ENCODE peak calls at places on chromosome 5, in six cellular contexts. S is mesendoderm, Y is mesenchymal stem cell, L is neuronal stem cell, V is H9, B is H1. D is an unnamed sample.

GRCh38 chr5:87074934-87075541 is 192.6 kb upstream of the RASA1 start:
- DNase-seq in L (no peak), S (peak), V (no peak), Y (no peak), B (no peak), D (no peak)

GRCh38 chr5:155983954-155984353 is 343.0 kb upstream of the SGCD start:
- DNase-seq in S (no peak), V (no peak), L (no peak), Y (peak), B (no peak), D (peak)

GRCh38 chr5:169085656-169086055 is 215.3 kb downstream of the SLIT3 start:
- DNase-seq in Y (no peak), S (no peak), L (no peak), B (no peak), V (no peak), D (no peak)

GRCh38 chr5:156375895-156376495 is 49.0 kb downstream of the SGCD start:
- DNase-seq in V (no peak), L (no peak), S (no peak), B (no peak), Y (no peak), D (no peak)

GRCh38 chr5:53603009-53603687 is 42.7 kb downstream of the NDUFS4 start:
- DNase-seq in Y (no peak), S (no peak), B (no peak), V (no peak), L (no peak), D (peak)

GRCh38 chr5:178460598-178461425 is 129.4 kb downstream of the COL23A1 start:
- DNase-seq in Y (peak), L (peak), S (peak), V (peak), B (peak), D (peak)

GRCh38 chr5:143887302-143887638 is 75.3 kb downstream of the HMHB1 start:
- DNase-seq in S (no peak), Y (peak), L (no peak), V (no peak), B (no peak), D (peak)

GRCh38 chr5:84332106-84332505 is 52.6 kb downstream of the EDIL3 start:
- DNase-seq in B (no peak), Y (no peak), S (no peak), V (no peak), L (no peak), D (no peak)

GRCh38 chr5:94470802-94471201 is 147.6 kb downstream of the KIAA0825 start:
- DNase-seq in V (no peak), S (no peak), Y (no peak), B (no peak), L (no peak), D (no peak)

GRCh38 chr5:56175465-56175864 is 57.7 kb downstream of the ANKRD55 start:
- DNase-seq in B (peak), S (peak), Y (peak), V (no peak), L (peak), D (peak)

GRCh38 chr5:107878676-107879075 is 207.9 kb upstream of the EFNA5 start:
- DNase-seq in B (no peak), Y (no peak), L (no peak), V (no peak), S (no peak), D (no peak)

GRCh38 chr5:54860321-54860720 is 125.1 kb downstream of the ESM1 start:
- DNase-seq in Y (no peak), L (no peak), S (no peak), V (no peak), B (no peak), D (no peak)

GRCh38 chr5:10481241-10481932 is 39.7 kb downstream of the ROPN1L start:
- DNase-seq in Y (no peak), S (no peak), V (peak), B (no peak), L (no peak), D (no peak)

GRCh38 chr5:77400645-77401044 is 91.5 kb downstream of the WDR41 start:
- DNase-seq in Y (peak), B (no peak), L (no peak), V (no peak), S (no peak), D (peak)

GRCh38 chr5:124742983-124743533 is 3.4 kb downstream of the ZNF608 start:
- DNase-seq in V (no peak), L (no peak), B (no peak), Y (peak), S (peak), D (peak)

GRCh38 chr5:154646841-154647759 is 108.1 kb upstream of the LARP1 start:
- DNase-seq in L (no peak), B (peak), S (peak), Y (peak), V (peak), D (peak)

GRCh38 chr5:56910123-56910951 is 941 bp downstream of the SETD9 start:
- DNase-seq in Y (no peak), B (no peak), S (peak), V (no peak), L (no peak), D (no peak)

GRCh38 chr5:150412319-150413175 is at the start of gene CD74:
- DNase-seq in Y (peak), S (peak), V (peak), L (peak), B (no peak), D (peak)

GRCh38 chr5:168311061-168311566 is 19.7 kb downstream of the WWC1 start:
- DNase-seq in L (no peak), V (peak), S (peak), Y (no peak), B (no peak), D (no peak)

GRCh38 chr5:1336106-1336561 is 8.8 kb downstream of the CLPTM1L start:
- DNase-seq in V (no peak), L (no peak), S (no peak), Y (no peak), B (no peak), D (no peak)

GRCh38 chr5:1338196-1338490 is 6.8 kb downstream of the CLPTM1L start:
- DNase-seq in Y (no peak), V (no peak), L (no peak), B (no peak), S (no peak), D (no peak)

GRCh38 chr5:1336749-1337489 is 8.0 kb downstream of the CLPTM1L start:
- DNase-seq in L (no peak), B (no peak), S (no peak), V (no peak), Y (no peak), D (no peak)

GRCh38 chr5:1337490-1338195 is 7.3 kb downstream of the CLPTM1L start:
- DNase-seq in Y (no peak), S (no peak), L (no peak), B (no peak), V (no peak), D (no peak)

DNA sequence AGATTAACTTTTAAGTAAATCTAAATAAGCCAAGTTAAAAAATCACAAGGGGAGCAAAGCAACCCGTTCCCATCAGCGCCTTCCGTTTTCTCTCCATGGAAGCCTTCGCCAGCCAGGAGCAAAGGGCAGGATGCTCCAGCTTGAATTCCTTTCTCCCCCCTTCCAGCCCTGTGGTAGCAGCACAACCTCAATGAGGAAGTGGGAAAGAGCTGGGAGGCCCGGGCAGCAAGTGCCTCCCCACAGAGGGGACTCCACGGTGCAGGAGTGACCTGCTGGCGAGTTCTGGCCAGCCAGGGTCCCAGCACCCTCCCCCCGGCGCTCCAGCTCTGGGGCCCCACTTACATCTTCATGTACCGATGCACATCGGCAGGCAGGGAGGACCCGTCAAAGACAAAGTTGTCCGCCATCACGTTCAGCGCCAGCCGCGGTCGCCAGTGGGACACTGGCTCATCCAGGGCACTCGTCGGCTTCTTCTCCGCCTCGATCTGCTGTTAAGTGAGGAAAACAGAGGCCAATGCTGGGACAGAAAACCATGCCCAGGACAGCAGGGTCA is 6.3 kb downstream of the CLPTM1L start:
- DNase-seq in S (no peak), B (no peak), V (no peak), Y (no peak), L (no peak), D (no peak)
- H3K18ac ChIP-seq in S (no peak), B (no peak), V (no peak), Y (no peak), L (no peak), D (no peak)

GRCh38 chr5:134758504-134759341 is at the start of gene DDX46:
- DNase-seq in B (peak), S (peak), L (peak), Y (peak), V (peak), D (peak)
- H3K18ac ChIP-seq in B (peak), S (peak), L (peak), Y (peak), V (peak), D (peak)

GRCh38 chr5:113513384-113514262 is at the start of gene YTHDC2:
- DNase-seq in S (peak), B (peak), Y (peak), V (peak), L (peak), D (peak)

GRCh38 chr5:113510836-113511451 is 2.5 kb upstream of the YTHDC2 start:
- DNase-seq in B (no peak), L (no peak), Y (peak), S (no peak), V (no peak), D (peak)

GRCh38 chr5:113512341-113512740 is 1.2 kb upstream of the YTHDC2 start:
- DNase-seq in V (no peak), B (no peak), S (no peak), Y (no peak), L (no peak), D (no peak)

GRCh38 chr5:113518884-113519283 is 5.4 kb downstream of the YTHDC2 start:
- DNase-seq in L (no peak), S (no peak), B (no peak), V (no peak), Y (no peak), D (no peak)

DNA sequence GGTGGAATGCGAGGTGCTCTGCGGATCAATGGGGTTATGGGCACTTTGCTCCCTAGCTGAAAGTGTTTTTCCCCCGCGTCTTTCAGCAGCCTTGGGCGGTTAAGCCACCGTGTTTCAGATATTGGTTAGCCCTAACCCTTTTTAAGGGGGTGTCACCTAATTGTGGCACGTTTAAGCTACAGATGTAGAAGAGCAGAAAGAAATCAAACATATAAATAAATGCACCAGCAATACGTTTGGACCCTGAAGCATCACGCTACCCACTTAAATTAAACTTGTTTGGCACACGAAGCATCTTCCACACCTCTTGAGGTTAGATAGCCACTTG is 733 bp downstream of the YTHDC2 start:
- DNase-seq in B (no peak), Y (peak), S (peak), L (peak), V (no peak), D (no peak)
- H3K18ac ChIP-seq in B (no peak), Y (peak), S (peak), L (no peak), V (no peak), D (no peak)

GRCh38 chr5:180804129-180804601 is 1.6 kb upstream of the MGAT1 start:
- DNase-seq in Y (no peak), S (no peak), B (no peak), L (no peak), V (no peak), D (no peak)

GRCh38 chr5:180806351-180807011 is 3.9 kb upstream of the MGAT1 start:
- DNase-seq in V (no peak), S (no peak), Y (no peak), L (no peak), B (no peak), D (no peak)

GRCh38 chr5:180801596-180802324 is 846 bp downstream of the MGAT1 start:
- DNase-seq in S (no peak), B (no peak), V (no peak), L (no peak), Y (no peak), D (no peak)

GRCh38 chr5:180802325-180803180 is at the start of gene MGAT1:
- DNase-seq in B (no peak), L (peak), Y (peak), S (peak), V (peak), D (peak)

DNA sequence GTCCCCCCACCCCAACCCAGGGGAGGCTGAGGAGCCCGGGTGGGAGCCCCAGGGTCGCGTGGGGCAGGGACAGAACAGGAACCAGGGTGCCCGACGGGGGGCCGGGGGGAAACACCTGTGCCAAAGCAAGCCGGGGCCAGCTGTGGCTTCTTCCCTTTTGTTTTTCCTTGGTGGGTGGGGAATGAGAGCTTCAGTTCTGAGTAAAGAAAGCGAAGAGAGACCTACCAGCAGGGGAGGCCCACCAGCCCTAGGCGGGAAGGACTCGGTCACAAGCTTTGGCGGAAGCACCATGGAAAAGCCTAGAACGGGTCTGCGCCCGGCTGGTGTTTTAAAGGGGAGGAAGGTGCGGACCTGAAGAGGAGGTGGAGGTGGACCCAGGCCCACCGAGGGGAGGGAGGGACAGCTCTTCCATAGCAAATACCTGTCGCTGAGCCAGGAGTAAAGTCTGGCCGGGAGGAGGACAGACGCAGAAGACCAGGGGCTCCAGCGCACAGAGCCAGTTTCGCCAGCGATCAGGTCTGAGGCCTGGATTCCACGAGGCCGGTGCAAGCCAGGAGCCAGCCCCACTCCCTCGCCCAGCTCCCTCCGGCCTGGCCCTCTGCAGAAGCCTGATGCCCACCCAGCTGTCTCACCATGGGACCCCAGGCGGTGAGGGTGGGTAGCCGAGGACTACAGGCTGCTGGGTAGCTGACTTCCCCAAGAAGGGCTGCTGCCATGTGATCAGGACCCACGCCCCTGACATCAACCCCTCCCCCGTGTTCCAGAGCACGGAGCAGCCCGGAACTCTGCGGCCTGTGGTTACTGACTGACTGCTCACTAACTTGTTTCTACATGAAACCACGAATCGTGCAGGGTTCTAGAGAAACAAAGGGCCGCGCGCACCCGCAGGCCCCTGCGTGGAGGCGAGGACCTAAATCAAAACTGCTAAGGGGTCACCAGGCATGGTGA is 849 bp upstream of the MGAT1 start:
- DNase-seq in V (no peak), B (no peak), S (peak), L (peak), Y (peak), D (no peak)
- H3K18ac ChIP-seq in V (no peak), B (peak), S (peak), L (peak), Y (peak), D (no peak)

DNA sequence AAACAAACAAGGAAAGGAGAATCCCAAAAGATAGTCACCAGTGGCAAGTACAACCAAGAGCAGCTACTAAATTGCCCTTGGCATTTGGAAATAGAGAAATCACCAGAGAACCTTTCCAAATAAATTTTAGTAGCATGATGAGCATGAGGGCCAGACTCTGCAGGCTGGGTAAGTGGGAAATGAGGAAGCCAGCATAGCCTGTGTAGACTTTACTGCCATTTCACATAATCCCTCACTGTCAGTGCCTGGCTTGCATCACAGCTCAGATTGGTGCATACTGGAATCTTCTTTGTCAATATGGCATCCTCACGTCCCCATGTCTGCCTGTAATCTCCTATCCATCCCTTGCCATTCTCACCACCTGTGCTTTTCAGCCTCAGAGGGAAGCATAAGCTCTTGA is 14.5 kb downstream of the GRAMD2B start:
- DNase-seq in S (no peak), B (no peak), Y (no peak), V (no peak), L (no peak), D (no peak)
- H3K18ac ChIP-seq in S (no peak), B (no peak), Y (no peak), V (no peak), L (no peak), D (no peak)